ENCODE peak calls at places on chromosomes 13 and 19, in five cellular contexts. O is hepatic stellate cell; I is stimulated activated CD8-positive, alpha-beta memory T cell treated with anti-CD3 and anti-CD28 coated beads, Interleukin-4, amount 100 ng/mL, for 4 hours; F is stimulated activated CD4-positive, alpha-beta T cell treated with anti-CD3 and anti-CD28 coated beads, Interleukin-4, amount 100 ng/mL, for 24 hours; L is nephron progenitor cell. J is an unnamed sample.

GRCh38 chr13:95540848-95541247 is 11.7 kb upstream of the CLDN10 start:
- DNase-seq in O (no peak), I (no peak), F (no peak), L (no peak), J (no peak)

GRCh38 chr19:591099-591958 is 1.6 kb downstream of the HCN2 start:
- DNase-seq in O (no peak), I (no peak), F (no peak), L (peak), J (no peak)

GRCh38 chr13:112696001-112696868 is 6.4 kb downstream of the ATP11A start:
- DNase-seq in O (no peak), I (no peak), F (no peak), L (no peak), J (no peak)

GRCh38 chr13:90618133-90618532 is 729.4 kb upstream of the MIR17HG start:
- DNase-seq in O (no peak), I (no peak), F (no peak), L (no peak), J (no peak)

GRCh38 chr13:42041684-42042035 is 6.8 kb upstream of the DGKH start:
- DNase-seq in O (peak), I (no peak), F (peak), L (peak), J (peak)

GRCh38 chr19:7665076-7665475 is 3.8 kb upstream of the RETN start:
- DNase-seq in O (no peak), I (no peak), F (no peak), L (no peak), J (no peak)

GRCh38 chr19:14250870-14251269 is 44.9 kb upstream of the ADGRL1 start:
- DNase-seq in O (no peak), I (no peak), F (no peak), L (no peak), J (no peak)

GRCh38 chr19:50371914-50372475 is 4.3 kb upstream of the NR1H2 start:
- DNase-seq in O (no peak), I (no peak), F (no peak), L (no peak), J (no peak)

GRCh38 chr19:45643927-45644771 is 5.0 kb upstream of the EML2 start:
- DNase-seq in O (no peak), I (no peak), F (no peak), L (no peak), J (no peak)

GRCh38 chr13:25375727-25376358 is 4.1 kb downstream of the ATP8A2 start:
- DNase-seq in O (peak), I (no peak), F (peak), L (peak), J (peak)

GRCh38 chr19:4014541-4015491 is 7.3 kb downstream of the PIAS4 start:
- DNase-seq in O (no peak), I (no peak), F (peak), L (peak), J (no peak)

GRCh38 chr13:25675060-25675459 is 303.3 kb downstream of the ATP8A2 start:
- DNase-seq in O (no peak), I (no peak), F (no peak), L (no peak), J (no peak)

GRCh38 chr19:48638831-48639381 is 1.7 kb upstream of the DBP start:
- DNase-seq in O (no peak), I (no peak), F (peak), L (peak), J (no peak)

GRCh38 chr13:78317030-78317429 is 286.3 kb downstream of the POU4F1 start:
- DNase-seq in O (no peak), I (no peak), F (no peak), L (no peak), J (no peak)

GRCh38 chr19:46890423-46891170 is 29.8 kb downstream of the ARHGAP35 start:
- DNase-seq in O (peak), I (no peak), F (no peak), L (no peak), J (peak)

GRCh38 chr19:56105090-56105701 is 15.9 kb downstream of the ZNF787 start:
- DNase-seq in O (peak), I (no peak), F (peak), L (peak), J (no peak)

GRCh38 chr13:51590231-51590630 is 6.0 kb downstream of the WDFY2 start:
- DNase-seq in O (no peak), I (no peak), F (no peak), L (no peak), J (no peak)

GRCh38 chr13:40404407-40404806 is 262.0 kb downstream of the FOXO1 start:
- DNase-seq in O (no peak), I (no peak), F (no peak), L (no peak), J (no peak)

GRCh38 chr13:99698010-99698815 is 196.9 kb downstream of the TM9SF2 start:
- DNase-seq in O (no peak), I (no peak), F (no peak), L (no peak), J (no peak)

GRCh38 chr19:58154287-58154678 is 3.7 kb upstream of the ZNF329 start:
- DNase-seq in O (peak), I (no peak), F (no peak), L (no peak), J (peak)

GRCh38 chr19:49120325-49120683 is 960 bp downstream of the PPFIA3 start:
- DNase-seq in O (no peak), I (no peak), F (no peak), L (no peak), J (no peak)

GRCh38 chr13:36998624-36999041 is 507 bp downstream of the ALG5 start:
- DNase-seq in O (no peak), I (no peak), F (peak), L (peak), J (no peak)

J was measured in HTR-8/SVneo.